ENCODE peak calls at places on chromosomes 11 and 22, in seven cellular contexts. S, U, D, H, M, E and A are unnamed samples.

GRCh38 chr11:86365566-86365965 is 9.1 kb upstream of the CCDC81 start:
- DNase-seq in S (peak), U (no peak), D (no peak), H (no peak), M (peak), E (no peak), A (peak)

GRCh38 chr11:16381177-16381576 is 24.8 kb upstream of the SOX6 start:
- DNase-seq in S (no peak), U (no peak), D (no peak), H (no peak), M (peak), E (no peak), A (no peak)

GRCh38 chr11:121615506-121615905 is 162.7 kb upstream of the SORL1-AS1 start:
- DNase-seq in S (peak), U (no peak), D (no peak), H (peak), M (peak), E (no peak), A (peak)

GRCh38 chr22:48754611-48755331 is 1072.9 kb downstream of the BRD1 start:
- DNase-seq in S (no peak), U (no peak), D (no peak), H (no peak), M (no peak), E (no peak), A (no peak)

GRCh38 chr22:37547249-37547741 is 13.0 kb upstream of the CDC42EP1 start:
- DNase-seq in S (peak), U (no peak), D (no peak), H (no peak), M (no peak), E (no peak), A (no peak)

GRCh38 chr11:75721852-75722668 is 4.4 kb downstream of the MOGAT2 start:
- DNase-seq in S (peak), U (no peak), D (no peak), H (no peak), M (no peak), E (no peak), A (no peak)

GRCh38 chr11:62560566-62561103 is 13.1 kb downstream of the EEF1G start:
- DNase-seq in S (peak), U (peak), D (peak), H (peak), M (peak), E (peak), A (peak)

GRCh38 chr11:34233215-34233614 is 124.6 kb downstream of the ABTB2 start:
- DNase-seq in S (no peak), U (no peak), D (no peak), H (no peak), M (no peak), E (no peak), A (no peak)

GRCh38 chr11:114091791-114092397 is 32.4 kb downstream of the ZBTB16 start:
- DNase-seq in S (no peak), U (no peak), D (no peak), H (no peak), M (no peak), E (no peak), A (no peak)

GRCh38 chr11:64516226-64516625 is 74.8 kb upstream of the SLC22A12 start:
- DNase-seq in S (no peak), U (no peak), D (no peak), H (peak), M (no peak), E (no peak), A (no peak)

GRCh38 chr11:67406969-67407699 is 3.3 kb downstream of the TBC1D10C start:
- DNase-seq in S (no peak), U (no peak), D (peak), H (no peak), M (no peak), E (no peak), A (no peak)

GRCh38 chr11:76801205-76801604 is 18.0 kb downstream of the TSKU start:
- DNase-seq in S (no peak), U (no peak), D (no peak), H (no peak), M (no peak), E (no peak), A (no peak)

GRCh38 chr22:31504282-31504681 is 7.9 kb downstream of the SFI1 start:
- DNase-seq in S (peak), U (no peak), D (no peak), H (no peak), M (peak), E (no peak), A (peak)

GRCh38 chr11:86230921-86231320 is 13.6 kb upstream of the EED start:
- DNase-seq in S (peak), U (no peak), D (no peak), H (no peak), M (no peak), E (no peak), A (peak)

GRCh38 chr11:78189851-78190250 is 1.1 kb downstream of the USP35 start:
- DNase-seq in S (no peak), U (no peak), D (no peak), H (no peak), M (no peak), E (no peak), A (no peak)

GRCh38 chr22:41976070-41976901 is 7.0 kb downstream of the SEPTIN3 start:
- DNase-seq in S (no peak), U (no peak), D (no peak), H (no peak), M (no peak), E (peak), A (no peak)

GRCh38 chr11:58592760-58593472 is 14.1 kb downstream of the ZFP91 start:
- DNase-seq in S (no peak), U (no peak), D (no peak), H (no peak), M (no peak), E (no peak), A (no peak)

GRCh38 chr11:57792060-57792541 is 30.5 kb downstream of the CTNND1 start:
- DNase-seq in S (peak), U (no peak), D (peak), H (no peak), M (peak), E (no peak), A (no peak)

GRCh38 chr11:77457340-77457739 is 16.6 kb downstream of the PAK1 start:
- DNase-seq in S (no peak), U (no peak), D (no peak), H (no peak), M (no peak), E (no peak), A (no peak)

GRCh38 chr11:86537541-86538222 is 134.7 kb downstream of the ME3 start:
- DNase-seq in S (peak), U (no peak), D (no peak), H (no peak), M (no peak), E (no peak), A (no peak)

GRCh38 chr11:94031625-94032024 is 10.5 kb downstream of the HEPHL1 start:
- DNase-seq in S (no peak), U (no peak), D (no peak), H (no peak), M (no peak), E (no peak), A (no peak)

GRCh38 chr22:20986365-20986764 is 4.3 kb downstream of the LZTR1 start:
- DNase-seq in S (no peak), U (no peak), D (no peak), H (no peak), M (no peak), E (no peak), A (no peak)

GRCh38 chr11:24900524-24900923 is 403.7 kb downstream of the LUZP2 start:
- DNase-seq in S (no peak), U (no peak), D (no peak), H (no peak), M (peak), E (no peak), A (no peak)

GRCh38 chr11:204587-205109 is 2.6 kb downstream of the BET1L start:
- DNase-seq in S (no peak), U (no peak), D (no peak), H (no peak), M (no peak), E (no peak), A (no peak)

GRCh38 chr11:87198266-87198881 is 160.6 kb downstream of the TMEM135 start:
- DNase-seq in S (no peak), U (no peak), D (no peak), H (no peak), M (peak), E (no peak), A (no peak)

GRCh38 chr11:66326261-66327111 is 9.6 kb upstream of the CD248 start:
- DNase-seq in S (peak), U (no peak), D (no peak), H (no peak), M (no peak), E (no peak), A (peak)

GRCh38 chr11:65310215-65310614 is 4.5 kb upstream of the CDC42EP2 start:
- DNase-seq in S (peak), U (no peak), D (no peak), H (no peak), M (no peak), E (no peak), A (no peak)

GRCh38 chr11:72373163-72373562 is 61.2 kb downstream of the CLPB start:
- DNase-seq in S (no peak), U (no peak), D (no peak), H (no peak), M (no peak), E (peak), A (no peak)

GRCh38 chr11:22449441-22449840 is 111.3 kb downstream of the SLC17A6 start:
- DNase-seq in S (peak), U (no peak), D (no peak), H (no peak), M (peak), E (no peak), A (no peak)

GRCh38 chr11:116145187-116145865 is 627.5 kb downstream of the BUD13 start:
- DNase-seq in S (no peak), U (no peak), D (no peak), H (no peak), M (no peak), E (no peak), A (no peak)